ENCODE peak calls at places on chromosomes 13 and 19, in five cellular contexts. One of them, this sample, is unnamed.
A peak's percentile ranks its signal among the peaks of the same experiment; 100 is the strongest.

GRCh38 chr19:3142292-3142670 is 6.4 kb downstream of the GNA15 start:
- DNase-seq in ovary: no peak
- DNase-seq in CD8-positive, alpha-beta memory T cell: no peak
- DNase-seq in HL-60: no peak
- DNase-seq in fibroblast of lung: peak; percentile 77
- DNase-seq in this sample: no peak

GRCh38 chr13:37947419-37948140 is 78.0 kb upstream of the TRPC4 start:
- DNase-seq in CD8-positive, alpha-beta memory T cell: no peak
- DNase-seq in HL-60: no peak
- DNase-seq in fibroblast of lung: no peak
- DNase-seq in ovary: no peak
- DNase-seq in this sample: no peak

GRCh38 chr13:40789275-40790231 is at the start of gene SLC25A15:
- DNase-seq in ovary: peak; percentile 68
- DNase-seq in HL-60: peak; percentile 78
- DNase-seq in CD8-positive, alpha-beta memory T cell: peak; percentile 68
- DNase-seq in fibroblast of lung: peak; percentile 79
- DNase-seq in this sample: peak; percentile 84

GRCh38 chr19:12847159-12848139 is 9.1 kb downstream of the MAST1 start:
- DNase-seq in fibroblast of lung: peak; percentile 66
- DNase-seq in CD8-positive, alpha-beta memory T cell: peak; percentile 80
- DNase-seq in ovary: peak; percentile 76
- DNase-seq in HL-60: peak; percentile 77
- DNase-seq in this sample: peak; percentile 72

GRCh38 chr19:2578391-2578826 is 102.5 kb downstream of the GADD45B start:
- DNase-seq in CD8-positive, alpha-beta memory T cell: no peak
- DNase-seq in HL-60: no peak
- DNase-seq in fibroblast of lung: peak; percentile 46
- DNase-seq in ovary: peak; percentile 19
- DNase-seq in this sample: no peak

GRCh38 chr13:21234537-21234936 is 58.1 kb downstream of the MRPL57 start:
- DNase-seq in fibroblast of lung: no peak
- DNase-seq in CD8-positive, alpha-beta memory T cell: no peak
- DNase-seq in HL-60: no peak
- DNase-seq in ovary: peak; percentile 16
- DNase-seq in this sample: no peak

GRCh38 chr13:21124853-21125252 is 51.5 kb downstream of the SKA3 start:
- DNase-seq in ovary: no peak
- DNase-seq in CD8-positive, alpha-beta memory T cell: no peak
- DNase-seq in fibroblast of lung: peak; percentile 59
- DNase-seq in HL-60: peak; percentile 46
- DNase-seq in this sample: no peak

GRCh38 chr19:41999071-41999877 is 5.2 kb upstream of the ATP1A3 start:
- DNase-seq in HL-60: no peak
- DNase-seq in CD8-positive, alpha-beta memory T cell: no peak
- DNase-seq in fibroblast of lung: no peak
- DNase-seq in ovary: no peak
- DNase-seq in this sample: no peak

GRCh38 chr13:103996733-103997132 is 930.5 kb upstream of the SLC10A2 start:
- DNase-seq in fibroblast of lung: peak; percentile 9
- DNase-seq in ovary: no peak
- DNase-seq in HL-60: no peak
- DNase-seq in CD8-positive, alpha-beta memory T cell: no peak
- DNase-seq in this sample: no peak

GRCh38 chr19:17125728-17126677 is 50.4 kb downstream of the MYO9B start:
- DNase-seq in ovary: no peak
- DNase-seq in fibroblast of lung: peak; percentile 46
- DNase-seq in CD8-positive, alpha-beta memory T cell: peak; percentile 76
- DNase-seq in HL-60: peak; percentile 96
- DNase-seq in this sample: peak; percentile 87
- H3K27ac ChIP-seq in ovary: no peak overlapping the region
- H3K27ac ChIP-seq in fibroblast of lung: peak overlapping the region; percentile 84
- H3K27ac ChIP-seq in CD8-positive, alpha-beta memory T cell: peak overlapping the region; percentile 86
- H3K27ac ChIP-seq in HL-60: peak overlapping the region; percentile 97
- H3K27ac ChIP-seq in this sample: peak overlapping the region; percentile 96

GRCh38 chr13:26498524-26499208 is 58.8 kb upstream of the WASF3 start:
- DNase-seq in HL-60: no peak
- DNase-seq in fibroblast of lung: peak; percentile 12
- DNase-seq in ovary: no peak
- DNase-seq in CD8-positive, alpha-beta memory T cell: no peak
- DNase-seq in this sample: no peak
- H3K27ac ChIP-seq in HL-60: no peak overlapping the region
- H3K27ac ChIP-seq in fibroblast of lung: peak overlapping the region; percentile 26
- H3K27ac ChIP-seq in ovary: no peak overlapping the region
- H3K27ac ChIP-seq in CD8-positive, alpha-beta memory T cell: no peak overlapping the region
- H3K27ac ChIP-seq in this sample: no peak overlapping the region

GRCh38 chr19:48726573-48726972 is 7.0 kb upstream of the MAMSTR start:
- DNase-seq in HL-60: peak; percentile 61
- DNase-seq in fibroblast of lung: no peak
- DNase-seq in CD8-positive, alpha-beta memory T cell: no peak
- DNase-seq in ovary: no peak
- DNase-seq in this sample: peak; percentile 61
- H3K27ac ChIP-seq in HL-60: peak overlapping the region; percentile 25
- H3K27ac ChIP-seq in fibroblast of lung: no peak overlapping the region
- H3K27ac ChIP-seq in CD8-positive, alpha-beta memory T cell: no peak overlapping the region
- H3K27ac ChIP-seq in ovary: no peak overlapping the region
- H3K27ac ChIP-seq in this sample: no peak overlapping the region

GRCh38 chr19:47093254-47093653 is 20.3 kb downstream of the ZC3H4 start:
- DNase-seq in HL-60: no peak
- DNase-seq in ovary: no peak
- DNase-seq in CD8-positive, alpha-beta memory T cell: no peak
- DNase-seq in fibroblast of lung: no peak
- DNase-seq in this sample: no peak

GRCh38 chr19:47096721-47097120 is 16.9 kb downstream of the ZC3H4 start:
- DNase-seq in ovary: no peak
- DNase-seq in CD8-positive, alpha-beta memory T cell: no peak
- DNase-seq in HL-60: no peak
- DNase-seq in fibroblast of lung: no peak
- DNase-seq in this sample: no peak

GRCh38 chr19:47094557-47095517 is 18.7 kb downstream of the ZC3H4 start:
- DNase-seq in fibroblast of lung: no peak
- DNase-seq in ovary: peak; percentile 49
- DNase-seq in HL-60: peak; percentile 78
- DNase-seq in CD8-positive, alpha-beta memory T cell: no peak
- DNase-seq in this sample: peak; percentile 80

GRCh38 chr19:47095707-47096704 is 17.6 kb downstream of the ZC3H4 start:
- DNase-seq in fibroblast of lung: no peak
- DNase-seq in HL-60: peak; percentile 93
- DNase-seq in ovary: peak; percentile 49
- DNase-seq in CD8-positive, alpha-beta memory T cell: no peak
- DNase-seq in this sample: no peak

DNA sequence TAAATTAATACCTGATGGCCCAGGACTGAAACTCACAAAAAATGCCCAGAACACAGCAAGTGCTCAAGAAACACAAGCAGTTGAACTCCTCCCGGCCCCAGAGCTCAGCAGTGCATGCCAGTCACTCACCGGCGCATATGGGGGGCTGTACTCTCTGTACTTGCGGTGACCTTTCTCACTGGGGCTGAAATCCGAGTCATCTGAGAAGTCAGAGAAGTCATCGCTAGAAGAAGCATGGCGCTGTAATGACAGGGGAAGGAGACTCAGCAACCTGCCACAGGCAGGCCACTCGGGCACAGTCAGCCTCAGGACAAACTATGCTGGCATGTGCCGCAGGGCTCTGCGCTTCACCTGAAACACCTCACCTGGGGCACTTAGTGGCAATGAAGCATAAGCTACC is 19.7 kb downstream of the ZC3H4 start:
- DNase-seq in HL-60: no peak
- DNase-seq in ovary: no peak
- DNase-seq in fibroblast of lung: no peak
- DNase-seq in CD8-positive, alpha-beta memory T cell: no peak
- DNase-seq in this sample: no peak
- H3K27ac ChIP-seq in HL-60: peak overlapping the region; percentile 96
- H3K27ac ChIP-seq in ovary: no peak overlapping the region
- H3K27ac ChIP-seq in fibroblast of lung: no peak overlapping the region
- H3K27ac ChIP-seq in CD8-positive, alpha-beta memory T cell: peak overlapping the region; percentile 64
- H3K27ac ChIP-seq in this sample: peak overlapping the region; percentile 83

DNA sequence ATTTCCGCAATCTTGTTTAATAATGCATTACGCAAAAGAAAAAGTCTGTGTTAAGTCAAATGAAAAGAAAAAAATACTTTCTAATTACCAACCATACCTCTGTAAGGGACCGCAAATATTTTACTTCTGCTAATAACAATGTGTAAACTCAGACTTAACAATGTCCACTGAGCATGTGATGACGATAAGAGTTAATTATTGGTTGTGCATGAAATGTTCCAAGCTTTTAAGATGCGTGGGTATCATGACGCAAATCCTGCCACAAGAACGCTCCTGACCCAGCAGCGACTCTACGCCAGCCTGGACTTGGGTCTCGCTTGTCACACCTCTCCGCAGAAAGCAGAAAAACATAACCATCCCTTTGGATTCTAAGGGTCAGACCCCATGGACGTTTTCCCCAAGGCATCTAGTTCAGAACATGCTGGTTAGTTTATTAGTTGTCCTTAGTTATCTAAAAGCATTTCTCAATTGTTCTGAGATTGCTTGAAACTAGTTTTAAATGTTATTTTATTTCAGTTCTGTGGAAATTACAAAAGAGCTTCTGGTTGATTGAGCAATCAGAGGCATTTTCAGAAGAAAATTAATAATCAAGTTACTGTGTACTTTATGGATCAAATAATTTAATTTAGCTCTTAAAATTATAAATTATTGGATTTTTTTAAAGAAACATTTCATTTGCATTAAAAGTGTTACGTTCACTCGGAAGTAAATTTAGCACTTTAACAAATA is 779.9 kb upstream of the ARGLU1 start:
- DNase-seq in CD8-positive, alpha-beta memory T cell: no peak
- DNase-seq in ovary: no peak
- DNase-seq in HL-60: no peak
- DNase-seq in fibroblast of lung: peak; percentile 73
- DNase-seq in this sample: no peak
- H3K27ac ChIP-seq in CD8-positive, alpha-beta memory T cell: no peak overlapping the region
- H3K27ac ChIP-seq in ovary: no peak overlapping the region
- H3K27ac ChIP-seq in HL-60: no peak overlapping the region
- H3K27ac ChIP-seq in fibroblast of lung: no peak overlapping the region
- H3K27ac ChIP-seq in this sample: no peak overlapping the region

GRCh38 chr19:40190891-40191835 is at the start of gene MAP3K10:
- DNase-seq in fibroblast of lung: peak; percentile 61
- DNase-seq in HL-60: peak; percentile 38
- DNase-seq in CD8-positive, alpha-beta memory T cell: peak; percentile 72
- DNase-seq in ovary: peak; percentile 63
- DNase-seq in this sample: peak; percentile 72

GRCh38 chr19:40191836-40192646 is 815 bp downstream of the MAP3K10 start:
- DNase-seq in ovary: peak; percentile 21
- DNase-seq in CD8-positive, alpha-beta memory T cell: no peak
- DNase-seq in HL-60: no peak
- DNase-seq in fibroblast of lung: peak; percentile 21
- DNase-seq in this sample: peak; percentile 22

GRCh38 chr19:40198272-40198990 is 7.2 kb downstream of the MAP3K10 start:
- DNase-seq in CD8-positive, alpha-beta memory T cell: no peak
- DNase-seq in fibroblast of lung: no peak
- DNase-seq in HL-60: no peak
- DNase-seq in ovary: no peak
- DNase-seq in this sample: no peak

GRCh38 chr19:40193587-40193849 is 2.3 kb downstream of the MAP3K10 start:
- DNase-seq in fibroblast of lung: no peak
- DNase-seq in HL-60: no peak
- DNase-seq in CD8-positive, alpha-beta memory T cell: no peak
- DNase-seq in ovary: no peak
- DNase-seq in this sample: no peak

GRCh38 chr19:40192758-40193586 is 1.7 kb downstream of the MAP3K10 start:
- DNase-seq in ovary: no peak
- DNase-seq in CD8-positive, alpha-beta memory T cell: no peak
- DNase-seq in fibroblast of lung: no peak
- DNase-seq in HL-60: no peak
- DNase-seq in this sample: no peak
- H3K27ac ChIP-seq in ovary: no peak overlapping the region
- H3K27ac ChIP-seq in CD8-positive, alpha-beta memory T cell: no peak overlapping the region
- H3K27ac ChIP-seq in fibroblast of lung: no peak overlapping the region
- H3K27ac ChIP-seq in HL-60: no peak overlapping the region
- H3K27ac ChIP-seq in this sample: no peak overlapping the region

DNA sequence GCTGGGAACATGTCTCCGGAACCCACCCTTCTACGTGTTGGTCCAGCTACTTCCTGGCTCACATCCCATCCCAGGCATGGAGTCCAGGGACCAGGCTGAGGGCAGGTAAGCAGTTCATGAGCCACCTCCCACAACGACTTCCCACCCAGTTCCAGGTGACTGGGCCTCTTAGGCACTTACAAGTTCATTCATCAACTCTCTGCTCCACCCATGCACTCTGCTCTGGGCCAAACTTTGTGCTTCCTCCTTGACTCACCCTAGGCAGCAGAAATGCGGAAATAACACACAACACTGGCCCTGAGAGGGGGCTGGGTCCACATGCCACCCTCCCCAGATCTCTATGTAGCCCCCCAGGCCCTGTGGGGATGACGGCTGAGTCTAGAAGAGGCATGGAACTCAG is 20.5 kb downstream of the IQCN start:
- DNase-seq in ovary: no peak
- DNase-seq in fibroblast of lung: no peak
- DNase-seq in CD8-positive, alpha-beta memory T cell: no peak
- DNase-seq in HL-60: peak; percentile 81
- DNase-seq in this sample: no peak
- H3K27ac ChIP-seq in ovary: no peak overlapping the region
- H3K27ac ChIP-seq in fibroblast of lung: no peak overlapping the region
- H3K27ac ChIP-seq in CD8-positive, alpha-beta memory T cell: no peak overlapping the region
- H3K27ac ChIP-seq in HL-60: peak overlapping the region; percentile 51
- H3K27ac ChIP-seq in this sample: no peak overlapping the region

GRCh38 chr19:6800991-6801396 is 28.5 kb downstream of the VAV1 start:
- DNase-seq in CD8-positive, alpha-beta memory T cell: no peak
- DNase-seq in ovary: no peak
- DNase-seq in fibroblast of lung: no peak
- DNase-seq in HL-60: no peak
- DNase-seq in this sample: no peak
- H3K27ac ChIP-seq in CD8-positive, alpha-beta memory T cell: peak overlapping the region; percentile 68
- H3K27ac ChIP-seq in ovary: no peak overlapping the region
- H3K27ac ChIP-seq in fibroblast of lung: no peak overlapping the region
- H3K27ac ChIP-seq in HL-60: peak overlapping the region; percentile 83
- H3K27ac ChIP-seq in this sample: peak overlapping the region; percentile 84

DNA sequence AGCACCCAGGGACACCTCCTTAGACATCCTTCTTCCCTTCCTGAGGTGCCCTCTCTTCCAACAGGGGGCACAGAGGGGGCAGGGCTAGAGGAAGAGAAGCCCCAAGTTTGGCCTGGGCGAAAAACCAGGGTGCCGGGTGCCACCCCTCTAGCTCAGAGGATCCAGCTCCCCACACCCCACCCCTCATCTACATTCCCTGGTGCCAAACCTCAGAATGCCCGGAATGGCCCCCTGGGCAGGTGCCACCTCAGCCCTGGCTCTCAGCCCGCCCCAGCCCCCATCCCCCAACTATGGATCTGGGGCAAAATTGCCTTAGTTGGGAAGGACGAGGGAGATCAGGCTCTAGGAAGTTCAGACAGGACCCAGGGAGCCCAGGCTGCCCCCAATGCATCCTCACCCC is 2.0 kb downstream of the CNN1 start:
- DNase-seq in CD8-positive, alpha-beta memory T cell: no peak
- DNase-seq in fibroblast of lung: no peak
- DNase-seq in ovary: no peak
- DNase-seq in HL-60: no peak
- DNase-seq in this sample: no peak
- H3K27ac ChIP-seq in CD8-positive, alpha-beta memory T cell: no peak overlapping the region
- H3K27ac ChIP-seq in fibroblast of lung: no peak overlapping the region
- H3K27ac ChIP-seq in ovary: peak overlapping the region; percentile 76
- H3K27ac ChIP-seq in HL-60: no peak overlapping the region
- H3K27ac ChIP-seq in this sample: no peak overlapping the region